ENCODE peak calls at places on chromosomes 12 and 14, in five cellular contexts. N is activated CD8-positive, alpha-beta T cell treated with anti-CD3 and anti-CD28 coated beads for 36 hours; M is aorta; R is breast epithelium; F is iris pigment epithelial cell. Y is an unnamed sample.

GRCh38 chr12:113960030-113960429 is 6.1 kb downstream of the RBM19 start:
- DNase-seq in R (no peak), F (no peak), M (no peak), N (no peak), Y (no peak)

GRCh38 chr14:93531644-93532043 is 100.9 kb downstream of the UNC79 start:
- DNase-seq in R (no peak), N (no peak), F (no peak), M (no peak), Y (no peak)

GRCh38 chr14:69527635-69528034 is 43.1 kb downstream of the PLEKHD1 start:
- DNase-seq in R (no peak), F (no peak), N (no peak), M (no peak), Y (no peak)

GRCh38 chr12:109393437-109394345 is 46.0 kb downstream of the MYO1H start:
- DNase-seq in F (peak), R (no peak), N (peak), M (no peak), Y (no peak)

GRCh38 chr14:105076296-105076804 is 11.1 kb upstream of the GPR132 start:
- DNase-seq in F (no peak), R (no peak), N (no peak), M (peak), Y (peak)

GRCh38 chr12:253116-253831 is 9.4 kb downstream of the SLC6A13 start:
- DNase-seq in F (no peak), N (no peak), M (no peak), R (no peak), Y (no peak)

GRCh38 chr12:47317182-47317915 is 237.6 kb upstream of the AMIGO2 start:
- DNase-seq in F (no peak), N (no peak), M (no peak), R (no peak), Y (no peak)

GRCh38 chr14:86799244-86799647 is 1193.7 kb downstream of the GALC start:
- DNase-seq in M (no peak), F (peak), R (no peak), N (no peak), Y (no peak)

GRCh38 chr14:100636559-100636958 is 49.3 kb upstream of the BEGAIN start:
- DNase-seq in F (no peak), R (no peak), N (no peak), M (no peak), Y (no peak)

GRCh38 chr14:80850197-80850814 is 91.2 kb downstream of the CEP128 start:
- DNase-seq in R (no peak), M (no peak), F (peak), N (no peak), Y (no peak)

GRCh38 chr12:7844131-7844530 is 28.6 kb downstream of the SLC2A14 start:
- DNase-seq in M (no peak), R (no peak), N (no peak), F (peak), Y (no peak)

GRCh38 chr12:65649126-65649525 is 175.2 kb upstream of the HMGA2 start:
- DNase-seq in M (no peak), N (no peak), F (peak), R (peak), Y (no peak)

GRCh38 chr14:72401632-72402428 is 469.6 kb downstream of the RGS6 start:
- DNase-seq in R (no peak), N (peak), M (no peak), F (no peak), Y (no peak)

GRCh38 chr12:82425241-82425640 is 66.9 kb downstream of the METTL25 start:
- DNase-seq in N (no peak), F (peak), M (no peak), R (no peak), Y (no peak)

GRCh38 chr14:101194356-101195308 is 291.1 kb upstream of the RTL1 start:
- DNase-seq in F (no peak), M (no peak), N (no peak), R (no peak), Y (no peak)

GRCh38 chr12:89960011-89960507 is 251.4 kb upstream of the ATP2B1 start:
- DNase-seq in M (no peak), R (no peak), F (peak), N (peak), Y (no peak)

GRCh38 chr12:46402861-46403731 is 30.5 kb upstream of the SLC38A2 start:
- DNase-seq in M (no peak), R (no peak), N (no peak), F (peak), Y (no peak)

GRCh38 chr12:123934016-123934620 is 38.5 kb downstream of the CCDC92 start:
- DNase-seq in F (no peak), R (no peak), M (no peak), N (no peak), Y (no peak)

GRCh38 chr14:58599145-58599544 is 38.6 kb upstream of the DACT1 start:
- DNase-seq in R (no peak), F (no peak), N (peak), M (no peak), Y (no peak)

GRCh38 chr12:65567820-65568219 is 256.5 kb upstream of the HMGA2 start:
- DNase-seq in M (no peak), N (no peak), R (no peak), F (no peak), Y (no peak)